ENCODE peak calls at places on chromosomes 16 and 17, in six cellular contexts. O is GM23248, J is mesendoderm, S is fibroblast of lung, B is endothelial cell of umbilical vein, L is neural progenitor cell. E is an unnamed sample.
A peak's percentile ranks its signal among the peaks of the same experiment; 100 is the strongest.

GRCh38 chr16:68762996-68763756 is 26.1 kb downstream of the CDH1 start:
- DNase-seq in S (peak; percentile 63), B (no peak), J (peak; percentile 68), L (peak; percentile 33), O (peak; percentile 69), E (no peak)

GRCh38 chr16:23836078-23836403 is 258 bp downstream of the PRKCB start:
- DNase-seq in O (no peak), L (no peak), J (peak; percentile 5), B (no peak), S (no peak), E (no peak)

GRCh38 chr17:45110676-45111611 is 21.4 kb downstream of the PLCD3 start:
- DNase-seq in B (no peak), O (peak; percentile 43), S (peak; percentile 65), L (no peak), J (no peak), E (no peak)

GRCh38 chr16:67565470-67566100 is 3.3 kb downstream of the CTCF start:
- DNase-seq in L (no peak), S (no peak), B (no peak), J (no peak), O (no peak), E (no peak)

GRCh38 chr17:44383861-44384260 is 5.6 kb downstream of the ITGA2B start:
- DNase-seq in S (no peak), O (no peak), J (no peak), L (no peak), B (no peak), E (no peak)

GRCh38 chr17:1650731-1651558 is 1.3 kb upstream of the RILP start:
- DNase-seq in J (no peak), S (no peak), L (no peak), B (no peak), O (no peak), E (no peak)

GRCh38 chr16:30764816-30765465 is 2.8 kb downstream of the RNF40 start:
- DNase-seq in O (no peak), S (no peak), J (no peak), B (no peak), L (no peak), E (no peak)

GRCh38 chr17:21374455-21375161 is 1.5 kb upstream of the KCNJ12 start:
- DNase-seq in B (no peak), L (no peak), J (peak; percentile 15), S (no peak), O (no peak), E (no peak)

GRCh38 chr17:79009397-79010303 is at the start of gene CANT1:
- DNase-seq in S (peak; percentile 76), L (peak; percentile 93), B (peak; percentile 92), J (peak; percentile 92), O (peak; percentile 93), E (no peak)

GRCh38 chr17:50721194-50722010 is 2.0 kb downstream of the LUC7L3 start:
- DNase-seq in S (no peak), J (no peak), L (no peak), B (peak; percentile 31), O (peak; percentile 58), E (no peak)

GRCh38 chr17:40564883-40565744 is at the start of gene CCR7:
- DNase-seq in B (no peak), L (no peak), S (no peak), O (no peak), J (peak; percentile 47), E (no peak)

GRCh38 chr16:22022151-22022550 is 14.2 kb downstream of the MOSMO start:
- DNase-seq in S (no peak), O (no peak), L (no peak), B (no peak), J (no peak), E (no peak)

GRCh38 chr17:78826836-78827509 is 13.6 kb downstream of the USP36 start:
- DNase-seq in B (no peak), L (no peak), S (no peak), O (no peak), J (no peak), E (no peak)

GRCh38 chr16:89112377-89113151 is 18.9 kb downstream of the ACSF3 start:
- DNase-seq in O (no peak), S (no peak), B (no peak), J (no peak), L (no peak), E (no peak)

GRCh38 chr17:78979780-78980623 is at the start of gene LGALS3BP:
- DNase-seq in O (peak; percentile 39), S (peak; percentile 84), B (no peak), J (peak; percentile 70), L (peak; percentile 66), E (peak; percentile 22)

GRCh38 chr17:350706-351435 is 1.7 kb downstream of the RPH3AL start:
- DNase-seq in O (peak; percentile 17), L (no peak), S (peak; percentile 44), B (peak; percentile 95), J (peak; percentile 73), E (no peak)

GRCh38 chr16:83615131-83615530 is 192.6 kb upstream of the HSBP1 start:
- DNase-seq in S (peak; percentile 40), B (no peak), L (no peak), O (peak; percentile 49), J (no peak), E (no peak)

GRCh38 chr17:79778504-79779087 is 648 bp downstream of the CBX2 start:
- DNase-seq in J (peak; percentile 61), B (no peak), S (no peak), L (peak; percentile 85), O (no peak), E (no peak)

GRCh38 chr16:81926036-81926435 is 85.2 kb downstream of the SDR42E1 start:
- DNase-seq in O (no peak), J (no peak), L (no peak), B (no peak), S (no peak), E (no peak)

GRCh38 chr16:81931927-81932326 is 79.3 kb downstream of the SDR42E1 start:
- DNase-seq in L (no peak), S (no peak), B (no peak), O (no peak), J (no peak), E (no peak)

GRCh38 chr16:81927561-81928185 is 83.6 kb downstream of the SDR42E1 start:
- DNase-seq in O (no peak), B (no peak), J (no peak), L (no peak), S (no peak), E (no peak)

GRCh38 chr16:81929841-81930240 is 81.4 kb downstream of the SDR42E1 start:
- DNase-seq in L (no peak), J (no peak), O (no peak), B (no peak), S (no peak), E (no peak)

DNA sequence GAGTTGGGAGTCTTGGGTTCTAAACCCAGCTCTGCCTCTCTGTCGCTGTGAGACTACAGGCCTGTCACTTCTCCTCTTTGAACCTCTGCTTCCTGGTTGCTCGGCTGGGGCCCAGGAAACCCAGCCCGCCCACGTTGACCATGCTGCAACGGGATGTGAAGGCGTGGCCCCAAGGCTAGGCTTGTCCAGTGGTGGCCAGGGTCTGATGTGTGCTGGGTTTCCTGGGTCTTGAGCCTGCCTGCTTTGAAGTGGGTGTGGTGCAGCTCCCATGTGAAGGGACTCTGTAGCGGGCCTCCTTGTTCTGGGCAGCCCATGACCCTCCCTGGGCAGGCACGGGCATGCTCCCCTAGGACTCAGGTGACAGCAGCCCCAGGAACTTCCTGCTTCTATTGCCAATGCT is 82.3 kb downstream of the SDR42E1 start:
- DNase-seq in J (no peak), L (no peak), S (no peak), B (no peak), O (no peak), E (no peak)
- H3K36me3 ChIP-seq in J (no peaks in the 10 kb centered on the region), L (no peaks in the 10 kb centered on the region), S (no peaks in the 10 kb centered on the region), B (no peaks in the 10 kb centered on the region), O (no peaks in the 10 kb centered on the region), E (no peaks in the 10 kb centered on the region)

GRCh38 chr17:43019418-43019817 is 2.8 kb downstream of the VAT1 start:
- DNase-seq in L (no peak), J (no peak), B (no peak), O (peak; percentile 65), S (no peak), E (no peak)
- H3K27ac ChIP-seq in L (no peak overlapping the region), J (no peak overlapping the region), B (peak overlapping the region; percentile 19), O (peak overlapping the region; percentile 65), S (no peak overlapping the region), E (no peak overlapping the region)

GRCh38 chr17:73613271-73613941 is 30.8 kb downstream of the SDK2 start:
- DNase-seq in L (peak; percentile 97), S (no peak), B (no peak), O (no peak), J (peak; percentile 91), E (no peak)

GRCh38 chr17:73616120-73616872 is 27.9 kb downstream of the SDK2 start:
- DNase-seq in J (no peak), L (no peak), S (no peak), B (no peak), O (no peak), E (no peak)

GRCh38 chr17:73612074-73612473 is 32.2 kb downstream of the SDK2 start:
- DNase-seq in B (no peak), S (no peak), O (no peak), L (no peak), J (no peak), E (no peak)

GRCh38 chr17:73611630-73612029 is 32.6 kb downstream of the SDK2 start:
- DNase-seq in B (no peak), O (no peak), L (no peak), J (no peak), S (no peak), E (no peak)

GRCh38 chr17:73613947-73614655 is 30.1 kb downstream of the SDK2 start:
- DNase-seq in S (no peak), B (no peak), J (peak; percentile 76), L (peak; percentile 85), O (no peak), E (no peak)
- H3K9ac ChIP-seq in S (no peak overlapping the region), B (no peak overlapping the region), J (peak overlapping the region; percentile 60), L (no peak overlapping the region), O (no peak overlapping the region), E (no peak overlapping the region)

DNA sequence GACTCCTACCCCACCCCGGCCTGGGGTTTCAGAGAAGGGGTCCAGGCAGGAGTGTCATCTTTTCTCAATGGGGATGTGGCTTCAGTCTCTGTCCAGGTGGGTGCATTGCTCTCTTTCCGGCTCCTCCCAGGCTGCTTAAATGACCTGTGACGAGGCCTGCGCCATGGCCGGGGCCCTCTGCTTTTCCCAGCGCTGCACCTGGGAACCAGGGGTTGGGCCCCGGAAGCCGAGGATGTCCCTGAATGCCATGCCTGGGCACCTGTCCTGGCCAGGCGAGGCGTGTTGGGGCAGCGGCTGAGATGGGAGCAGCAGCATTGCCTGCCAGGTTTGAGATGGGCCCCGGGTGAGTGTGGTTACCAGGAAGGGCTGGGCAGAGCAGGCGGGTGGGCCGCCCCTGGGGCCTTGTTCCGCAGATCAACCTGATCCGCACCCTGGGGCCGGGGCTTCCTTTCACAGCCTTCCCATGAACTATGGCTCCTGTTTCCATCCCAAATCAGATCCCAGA is 147.4 kb downstream of the SEC14L1 start:
- DNase-seq in J (no peak), O (no peak), B (no peak), L (no peak), S (no peak), E (no peak)
- H3K36me3 ChIP-seq in J (no peaks in the 10 kb centered on the region), O (no peaks in the 10 kb centered on the region), B (no peaks in the 10 kb centered on the region), L (no peaks in the 10 kb centered on the region), S (no peaks in the 10 kb centered on the region), E (no peaks in the 10 kb centered on the region)